ENCODE peak calls at places on chromosomes 11 and 22, in seven cellular contexts. K is fibroblast of mammary gland, L is C1 segment of cervical spinal cord, B is HS-27A, P is cardiac fibroblast, M is NCI-H774, U is NCI-H1417. A is an unnamed sample.

GRCh38 chr11:44286911-44287310 is 23.0 kb downstream of the ALX4 start:
- DNase-seq in K (no peak), L (no peak), B (no peak), P (no peak), M (no peak), U (no peak), A (no peak)

GRCh38 chr11:5282652-5283051 is 12.9 kb upstream of the HBE1 start:
- DNase-seq in K (no peak), L (no peak), B (no peak), P (no peak), M (no peak), U (no peak), A (no peak)

GRCh38 chr11:66530927-66531722 is 14.7 kb downstream of the ZDHHC24 start:
- DNase-seq in K (no peak), L (no peak), B (no peak), P (no peak), M (no peak), U (no peak), A (no peak)

GRCh38 chr11:134862168-134862567 is 450.1 kb upstream of the B3GAT1 start:
- DNase-seq in K (no peak), L (no peak), B (no peak), P (no peak), M (no peak), U (no peak), A (no peak)

GRCh38 chr11:126181939-126182730 is 29.3 kb downstream of the RPUSD4 start:
- DNase-seq in K (no peak), L (no peak), B (no peak), P (no peak), M (no peak), U (no peak), A (no peak)

GRCh38 chr11:108965602-108966001 is 300.7 kb downstream of the DDX10 start:
- DNase-seq in K (peak; percentile 93), L (no peak), B (no peak), P (peak; percentile 90), M (no peak), U (no peak), A (no peak)

GRCh38 chr11:78809931-78810481 is 235.3 kb upstream of the NARS2 start:
- DNase-seq in K (peak; percentile 37), L (no peak), B (no peak), P (no peak), M (no peak), U (no peak), A (no peak)

GRCh38 chr11:10514713-10515112 is 26.3 kb downstream of the RNF141 start:
- DNase-seq in K (peak; percentile 14), L (no peak), B (no peak), P (peak; percentile 43), M (no peak), U (no peak), A (peak; percentile 15)

GRCh38 chr11:79414644-79415317 is 26.0 kb downstream of the TENM4 start:
- DNase-seq in K (peak; percentile 85), L (peak; percentile 68), B (no peak), P (peak; percentile 75), M (no peak), U (no peak), A (no peak)

GRCh38 chr11:58061813-58062212 is 31.1 kb downstream of the OR6Q1 start:
- DNase-seq in K (peak; percentile 93), L (no peak), B (peak; percentile 68), P (peak; percentile 95), M (no peak), U (no peak), A (no peak)

GRCh38 chr11:70725272-70725671 is 326.9 kb downstream of the CTTN start:
- DNase-seq in K (no peak), L (no peak), B (no peak), P (no peak), M (no peak), U (no peak), A (no peak)

GRCh38 chr11:118263694-118264567 is at the start of gene MPZL2:
- DNase-seq in K (no peak), L (no peak), B (no peak), P (no peak), M (peak; percentile 21), U (no peak), A (peak; percentile 67)

GRCh38 chr22:20779813-20780148 is 5.9 kb downstream of the SERPIND1 start:
- DNase-seq in K (peak; percentile 84), L (no peak), B (no peak), P (peak; percentile 78), M (no peak), U (no peak), A (peak; percentile 63)

GRCh38 chr11:22666700-22667439 is 459 bp downstream of the GAS2 start:
- DNase-seq in K (peak; percentile 3), L (peak; percentile 33), B (no peak), P (peak; percentile 6), M (no peak), U (peak; percentile 35), A (no peak)

GRCh38 chr22:38413085-38414008 is 41.7 kb downstream of the KCNJ4 start:
- DNase-seq in K (no peak), L (no peak), B (no peak), P (no peak), M (peak; percentile 4), U (peak; percentile 12), A (no peak)

GRCh38 chr11:103091441-103091809 is 535 bp downstream of the DCUN1D5 start:
- DNase-seq in K (peak; percentile 40), L (no peak), B (no peak), P (peak; percentile 38), M (peak; percentile 19), U (peak; percentile 15), A (peak; percentile 61)

GRCh38 chr11:76298255-76298654 is 82.7 kb downstream of the THAP12 start:
- DNase-seq in K (no peak), L (no peak), B (no peak), P (no peak), M (no peak), U (no peak), A (no peak)

GRCh38 chr11:69353696-69354544 is 60.0 kb downstream of the MYEOV start:
- DNase-seq in K (no peak), L (no peak), B (no peak), P (no peak), M (no peak), U (no peak), A (no peak)

GRCh38 chr22:41437198-41437597 is 9.4 kb downstream of the TOB2 start:
- DNase-seq in K (no peak), L (no peak), B (no peak), P (no peak), M (no peak), U (no peak), A (no peak)

GRCh38 chr11:79052539-79052938 is 388.3 kb downstream of the TENM4 start:
- DNase-seq in K (no peak), L (no peak), B (no peak), P (no peak), M (no peak), U (peak; percentile 34), A (peak; percentile 1)

GRCh38 chr22:48045369-48045768 is 1282.9 kb downstream of the TBC1D22A start:
- DNase-seq in K (no peak), L (no peak), B (no peak), P (no peak), M (no peak), U (no peak), A (no peak)

GRCh38 chr11:1010006-1010405 is 26.5 kb downstream of the MUC6 start:
- DNase-seq in K (no peak), L (no peak), B (no peak), P (no peak), M (no peak), U (peak; percentile 41), A (no peak)

GRCh38 chr11:22433066-22433450 is 94.9 kb downstream of the SLC17A6 start:
- DNase-seq in K (no peak), L (no peak), B (no peak), P (no peak), M (no peak), U (peak; percentile 73), A (no peak)

GRCh38 chr11:68206211-68206610 is 6.9 kb downstream of the KMT5B start:
- DNase-seq in K (peak; percentile 72), L (no peak), B (peak; percentile 29), P (peak; percentile 79), M (peak; percentile 26), U (peak; percentile 54), A (peak; percentile 81)

GRCh38 chr11:59556883-59557205 is 45.5 kb downstream of the OR4D9 start:
- DNase-seq in K (peak; percentile 52), L (no peak), B (no peak), P (no peak), M (no peak), U (no peak), A (peak; percentile 46)

GRCh38 chr11:118312328-118312727 is 7.8 kb downstream of the CD3E start:
- DNase-seq in K (no peak), L (no peak), B (no peak), P (no peak), M (no peak), U (no peak), A (no peak)

GRCh38 chr11:8512547-8512946 is 81.5 kb downstream of the STK33 start:
- DNase-seq in K (no peak), L (no peak), B (no peak), P (no peak), M (no peak), U (no peak), A (no peak)

GRCh38 chr11:65417221-65417701 is 5.3 kb upstream of the NEAT1 start:
- DNase-seq in K (no peak), L (peak; percentile 41), B (no peak), P (peak; percentile 8), M (no peak), U (no peak), A (peak; percentile 23)

GRCh38 chr22:47629791-47630655 is 867.6 kb downstream of the TBC1D22A start:
- DNase-seq in K (no peak), L (no peak), B (no peak), P (no peak), M (no peak), U (no peak), A (no peak)

GRCh38 chr11:73586791-73587190 is 11.1 kb downstream of the FAM168A start:
- DNase-seq in K (no peak), L (no peak), B (no peak), P (no peak), M (no peak), U (no peak), A (no peak)

GRCh38 chr11:9138612-9139579 is 47.5 kb upstream of the SCUBE2 start:
- DNase-seq in K (peak; percentile 92), L (no peak), B (peak; percentile 73), P (peak; percentile 95), M (peak; percentile 86), U (no peak), A (peak; percentile 95)

GRCh38 chr11:113723706-113724246 is 17.7 kb upstream of the TMPRSS5 start:
- DNase-seq in K (no peak), L (peak; percentile 37), B (no peak), P (no peak), M (no peak), U (no peak), A (no peak)

GRCh38 chr22:19932367-19933206 is 9.0 kb upstream of the COMT start:
- DNase-seq in K (no peak), L (no peak), B (no peak), P (no peak), M (no peak), U (peak; percentile 40), A (no peak)

GRCh38 chr11:62497132-62497915 is 49.3 kb downstream of the AHNAK start:
- DNase-seq in K (peak; percentile 72), L (no peak), B (peak; percentile 62), P (peak; percentile 75), M (peak; percentile 8), U (peak; percentile 33), A (peak; percentile 78)

GRCh38 chr22:47310601-47311000 is 548.2 kb downstream of the TBC1D22A start:
- DNase-seq in K (no peak), L (no peak), B (no peak), P (no peak), M (no peak), U (no peak), A (no peak)

GRCh38 chr11:810040-810567 is 337 bp downstream of the RPLP2 start:
- DNase-seq in K (no peak), L (no peak), B (no peak), P (no peak), M (no peak), U (no peak), A (no peak)

GRCh38 chr22:37519268-37520195 is at the start of gene CARD10:
- DNase-seq in K (no peak), L (no peak), B (no peak), P (no peak), M (peak; percentile 6), U (no peak), A (peak; percentile 48)

GRCh38 chr11:66981976-66982578 is 7.0 kb downstream of the C11orf86 start:
- DNase-seq in K (peak; percentile 93), L (peak; percentile 55), B (peak; percentile 97), P (peak; percentile 95), M (peak; percentile 72), U (peak; percentile 71), A (peak; percentile 94)